ENCODE peak calls at places on chromosomes 6 and 20, in seven cellular contexts. S is mesothelial cell of epicardium; F is upper lobe of right lung; N is GOT3; X is left cardiac atrium; O is activated CD8-positive, alpha-beta memory T cell treated with anti-CD3 and anti-CD28 coated beads for 4 hours; H is activated CD4-positive, alpha-beta T cell treated with anti-CD3 and anti-CD28 coated beads, Interleukin-2, amount 10 ng/mL, durations not matched to agents 7 days and 5 days. E is an unnamed sample.

GRCh38 chr20:62925420-62926228 is 681 bp downstream of the DIDO1 start:
- DNase-seq in S (no peak), F (peak), N (no peak), X (peak), O (no peak), H (peak), E (no peak)

GRCh38 chr6:7124114-7124513 is 16.4 kb downstream of the RREB1 start:
- DNase-seq in S (no peak), F (no peak), N (no peak), X (no peak), O (no peak), H (no peak), E (no peak)

GRCh38 chr6:117508450-117508971 is 26.0 kb downstream of the DCBLD1 start:
- DNase-seq in S (no peak), F (no peak), N (no peak), X (no peak), O (no peak), H (no peak), E (no peak)

GRCh38 chr6:155079985-155080452 is 84.9 kb downstream of the TIAM2 start:
- DNase-seq in S (no peak), F (no peak), N (no peak), X (no peak), O (no peak), H (no peak), E (no peak)

GRCh38 chr20:41178904-41179432 is 41.6 kb downstream of the PLCG1 start:
- DNase-seq in S (peak), F (no peak), N (no peak), X (peak), O (no peak), H (no peak), E (no peak)

GRCh38 chr6:66849843-66850242 is 1142.8 kb upstream of the EYS start:
- DNase-seq in S (no peak), F (no peak), N (no peak), X (no peak), O (no peak), H (no peak), E (no peak)

GRCh38 chr6:154164397-154164796 is 125.4 kb downstream of the OPRM1 start:
- DNase-seq in S (no peak), F (no peak), N (no peak), X (peak), O (no peak), H (no peak), E (no peak)

GRCh38 chr20:36147707-36148106 is 6.8 kb upstream of the EPB41L1 start:
- DNase-seq in S (no peak), F (no peak), N (no peak), X (no peak), O (no peak), H (no peak), E (no peak)

GRCh38 chr6:1606533-1607235 is 3.0 kb upstream of the FOXC1 start:
- DNase-seq in S (no peak), F (no peak), N (no peak), X (no peak), O (no peak), H (no peak), E (no peak)

GRCh38 chr20:49343246-49343645 is 65.4 kb upstream of the ZNFX1 start:
- DNase-seq in S (no peak), F (no peak), N (no peak), X (no peak), O (no peak), H (no peak), E (no peak)

GRCh38 chr6:65706436-65706835 is 590 bp downstream of the EYS start:
- DNase-seq in S (no peak), F (no peak), N (no peak), X (no peak), O (no peak), H (no peak), E (no peak)

GRCh38 chr6:27133281-27134227 is 113.9 kb upstream of the PRSS16 start:
- DNase-seq in S (peak), F (peak), N (peak), X (peak), O (peak), H (peak), E (no peak)

GRCh38 chr6:7759319-7759718 is 33.4 kb downstream of the BMP6 start:
- DNase-seq in S (no peak), F (no peak), N (no peak), X (no peak), O (no peak), H (no peak), E (no peak)

GRCh38 chr6:18668994-18669393 is 281.8 kb downstream of the RNF144B start:
- DNase-seq in S (no peak), F (no peak), N (no peak), X (no peak), O (no peak), H (no peak), E (no peak)

GRCh38 chr6:127177030-127177928 is 58.8 kb downstream of the RSPO3 start:
- DNase-seq in S (no peak), F (no peak), N (no peak), X (no peak), O (no peak), H (no peak), E (no peak)

GRCh38 chr20:25058797-25059486 is 1.0 kb upstream of the ACSS1 start:
- DNase-seq in S (no peak), F (peak), N (no peak), X (peak), O (no peak), H (peak), E (no peak)

GRCh38 chr6:133613231-133613630 is 275.7 kb upstream of the TCF21 start:
- DNase-seq in S (no peak), F (no peak), N (no peak), X (no peak), O (no peak), H (no peak), E (no peak)

GRCh38 chr6:71463061-71463460 is 174.4 kb downstream of the OGFRL1 start:
- DNase-seq in S (no peak), F (no peak), N (no peak), X (no peak), O (no peak), H (no peak), E (no peak)

GRCh38 chr20:37506166-37506725 is 14.8 kb upstream of the NNAT start:
- DNase-seq in S (no peak), F (no peak), N (no peak), X (no peak), O (no peak), H (no peak), E (no peak)

GRCh38 chr6:136734977-136735376 is 57.3 kb downstream of the MAP3K5 start:
- DNase-seq in S (no peak), F (no peak), N (no peak), X (no peak), O (no peak), H (no peak), E (no peak)

GRCh38 chr20:39993737-39994136 is 695.3 kb downstream of the MAFB start:
- DNase-seq in S (no peak), F (no peak), N (no peak), X (peak), O (no peak), H (no peak), E (no peak)

GRCh38 chr20:5036828-5037227 is 35.5 kb upstream of the SLC23A2 start:
- DNase-seq in S (no peak), F (no peak), N (no peak), X (no peak), O (no peak), H (no peak), E (no peak)

GRCh38 chr6:72246926-72247325 is 360.6 kb downstream of the RIMS1 start:
- DNase-seq in S (no peak), F (no peak), N (no peak), X (no peak), O (no peak), H (no peak), E (no peak)

GRCh38 chr20:32140603-32141002 is 31.1 kb downstream of the TM9SF4 start:
- DNase-seq in S (no peak), F (no peak), N (no peak), X (no peak), O (no peak), H (no peak), E (no peak)

GRCh38 chr6:23179994-23180393 is 610.6 kb downstream of the HDGFL1 start:
- DNase-seq in S (no peak), F (no peak), N (no peak), X (no peak), O (no peak), H (no peak), E (no peak)

GRCh38 chr6:44659676-44660170 is 272.2 kb downstream of the CDC5L start:
- DNase-seq in S (no peak), F (peak), N (no peak), X (no peak), O (no peak), H (no peak), E (no peak)

GRCh38 chr20:1595333-1595732 is 24.5 kb downstream of the SIRPB1 start:
- DNase-seq in S (no peak), F (no peak), N (no peak), X (no peak), O (no peak), H (no peak), E (no peak)

GRCh38 chr6:145814035-145814500 is 527 bp downstream of the FBXO30 start:
- DNase-seq in S (peak), F (no peak), N (no peak), X (peak), O (no peak), H (peak), E (no peak)

GRCh38 chr6:32271427-32271826 is 47.6 kb upstream of the NOTCH4 start:
- DNase-seq in S (no peak), F (no peak), N (no peak), X (no peak), O (no peak), H (peak), E (no peak)

GRCh38 chr20:4864292-4864691 is 137.0 kb downstream of the SLC23A2 start:
- DNase-seq in S (no peak), F (no peak), N (no peak), X (no peak), O (no peak), H (no peak), E (no peak)

GRCh38 chr6:73542882-73543281 is 22.1 kb upstream of the EEF1A1 start:
- DNase-seq in S (no peak), F (no peak), N (no peak), X (no peak), O (no peak), H (no peak), E (no peak)

GRCh38 chr6:444653-445275 is 53.2 kb downstream of the IRF4 start:
- DNase-seq in S (no peak), F (peak), N (no peak), X (no peak), O (peak), H (peak), E (no peak)

GRCh38 chr6:156061958-156062661 is 606.5 kb upstream of the NOX3 start:
- DNase-seq in S (no peak), F (no peak), N (no peak), X (no peak), O (no peak), H (no peak), E (no peak)

GRCh38 chr20:1184638-1185315 is at the start of gene TMEM74B:
- DNase-seq in S (no peak), F (no peak), N (no peak), X (peak), O (no peak), H (no peak), E (no peak)

GRCh38 chr20:58986968-58987517 is 6.0 kb downstream of the NELFCD start:
- DNase-seq in S (no peak), F (no peak), N (no peak), X (no peak), O (no peak), H (no peak), E (no peak)

GRCh38 chr20:1323830-1324597 is 4.9 kb downstream of the SDCBP2 start:
- DNase-seq in S (no peak), F (no peak), N (no peak), X (peak), O (no peak), H (no peak), E (no peak)

GRCh38 chr6:24273471-24273870 is 84.4 kb downstream of the DCDC2 start:
- DNase-seq in S (no peak), F (no peak), N (no peak), X (no peak), O (no peak), H (no peak), E (no peak)

GRCh38 chr20:34637245-34638185 is 39.4 kb downstream of the PIGU start:
- DNase-seq in S (no peak), F (no peak), N (no peak), X (no peak), O (no peak), H (no peak), E (no peak)

E was measured in stimulated activated CD4-positive, alpha-beta T cell treated with anti-CD3 and anti-CD28 coated beads, Interleukin-1b, Interleukin-23, amount 100 ng/mL, for 1 hour.